ENCODE peak calls at places on chromosomes 6 and 20, in six cellular contexts. X, O, L, T, W and K are unnamed samples.

GRCh38 chr6:140663094-140663493 is 1288.6 kb upstream of the CITED2 start:
- DNase-seq in W (peak; percentile 37), T (no peak), L (no peak), X (no peak), O (no peak), K (no peak)

GRCh38 chr6:33759887-33760629 is 13.4 kb upstream of the IP6K3 start:
- DNase-seq in X (no peak), O (no peak), L (no peak), W (no peak), T (no peak), K (no peak)

GRCh38 chr6:36054965-36055364 is 27.4 kb downstream of the MAPK14 start:
- DNase-seq in W (no peak), X (no peak), L (no peak), O (no peak), T (no peak), K (no peak)

GRCh38 chr6:130848945-130849344 is 21.7 kb downstream of the SMLR1 start:
- DNase-seq in T (no peak), X (no peak), W (peak; percentile 22), O (no peak), L (no peak), K (no peak)

GRCh38 chr6:22383016-22383415 is 86.2 kb upstream of the PRL start:
- DNase-seq in O (no peak), X (no peak), L (peak; percentile 14), T (no peak), W (peak; percentile 34), K (no peak)

GRCh38 chr6:107823047-107823557 is 1.0 kb downstream of the SCML4 start:
- DNase-seq in L (no peak), W (no peak), T (no peak), O (no peak), X (peak; percentile 38), K (peak; percentile 61)

GRCh38 chr20:34301587-34302311 is 1.4 kb downstream of the AHCY start:
- DNase-seq in O (no peak), L (no peak), X (no peak), T (no peak), W (no peak), K (no peak)

GRCh38 chr6:138087549-138087948 is 19.7 kb downstream of the PERP start:
- DNase-seq in X (no peak), L (no peak), O (no peak), T (no peak), W (peak; percentile 75), K (no peak)

GRCh38 chr6:30156262-30156599 is 4.8 kb downstream of the TRIM10 start:
- DNase-seq in L (peak; percentile 76), X (no peak), O (peak; percentile 21), T (no peak), W (peak; percentile 62), K (no peak)

GRCh38 chr6:136550330-136551071 is at the start of gene MAP7:
- DNase-seq in T (peak; percentile 74), X (peak; percentile 50), L (peak; percentile 13), O (peak; percentile 13), W (peak; percentile 10), K (peak; percentile 45)

GRCh38 chr6:105983763-105984162 is 102.4 kb upstream of the PRDM1 start:
- DNase-seq in O (no peak), X (no peak), L (no peak), T (no peak), W (no peak), K (no peak)

GRCh38 chr20:60262967-60263603 is 304.9 kb downstream of the CDH26 start:
- DNase-seq in W (peak; percentile 23), O (no peak), T (peak; percentile 42), X (peak; percentile 34), L (peak; percentile 19), K (peak; percentile 56)

GRCh38 chr6:4388675-4389074 is 253.3 kb upstream of the ECI2 start:
- DNase-seq in W (peak; percentile 72), O (no peak), L (peak; percentile 13), X (no peak), T (no peak), K (no peak)

GRCh38 chr6:151679081-151679480 is 128.4 kb upstream of the ESR1 start:
- DNase-seq in L (peak; percentile 78), O (peak; percentile 88), T (no peak), X (no peak), W (no peak), K (no peak)

GRCh38 chr20:41453006-41453950 is 86.7 kb upstream of the EMILIN3 start:
- DNase-seq in W (no peak), X (no peak), L (no peak), T (no peak), O (no peak), K (no peak)

GRCh38 chr6:72955666-72956065 is 269.6 kb downstream of the KHDC1L start:
- DNase-seq in X (no peak), T (peak; percentile 14), W (no peak), O (no peak), L (peak; percentile 28), K (no peak)

GRCh38 chr6:26123675-26124549 is 36.7 kb downstream of the HFE start:
- DNase-seq in T (peak; percentile 67), W (peak; percentile 99), X (peak; percentile 67), O (peak; percentile 100), L (peak; percentile 100), K (peak; percentile 78)

GRCh38 chr6:139981810-139982550 is 607.5 kb upstream of the CITED2 start:
- DNase-seq in X (no peak), L (peak; percentile 66), O (peak; percentile 61), T (peak; percentile 50), W (no peak), K (no peak)

GRCh38 chr6:156752666-156753301 is 24.4 kb upstream of the ARID1B start:
- DNase-seq in O (no peak), T (peak; percentile 15), L (no peak), X (no peak), W (no peak), K (no peak)

GRCh38 chr6:31094389-31094881 is 17.9 kb downstream of the C6orf15 start:
- DNase-seq in O (peak; percentile 17), L (no peak), W (peak; percentile 53), X (peak; percentile 62), T (no peak), K (no peak)

GRCh38 chr20:46293084-46293483 is 15.2 kb downstream of the CDH22 start:
- DNase-seq in X (no peak), W (peak; percentile 57), O (peak; percentile 23), T (peak; percentile 60), L (peak; percentile 63), K (no peak)

GRCh38 chr20:53480913-53481312 is 112.7 kb downstream of the ZNF217 start:
- DNase-seq in L (no peak), O (no peak), W (no peak), X (no peak), T (no peak), K (no peak)

GRCh38 chr20:6051505-6051904 is 2.4 kb downstream of the LRRN4 start:
- DNase-seq in X (no peak), W (no peak), O (peak; percentile 81), T (no peak), L (peak; percentile 71), K (no peak)